ENCODE peak calls at places on chromosomes 3 and 15, in six cellular contexts. One of them, this sample, is unnamed.

GRCh38 chr3:127162947-127163645 is 29.8 kb upstream of the PRR23E start:
- DNase-seq in K562: peak; percentile 49
- DNase-seq in HepG2: no peak
- DNase-seq in GM12892: no peak
- DNase-seq in GM12878: no peak
- DNase-seq in H1: no peak
- DNase-seq in this sample: no peak

GRCh38 chr3:195085356-195086130 is 185.4 kb downstream of the XXYLT1 start:
- DNase-seq in HepG2: no peak
- DNase-seq in GM12892: no peak
- DNase-seq in GM12878: no peak
- DNase-seq in K562: no peak
- DNase-seq in H1: no peak
- DNase-seq in this sample: no peak

GRCh38 chr15:52144656-52145055 is 32.1 kb upstream of the BCL2L10 start:
- DNase-seq in H1: no peak
- DNase-seq in K562: no peak
- DNase-seq in HepG2: no peak
- DNase-seq in GM12892: no peak
- DNase-seq in GM12878: no peak
- DNase-seq in this sample: no peak

GRCh38 chr3:140736863-140737460 is 59.1 kb downstream of the TRIM42 start:
- DNase-seq in GM12892: no peak
- DNase-seq in HepG2: peak; percentile 59
- DNase-seq in GM12878: no peak
- DNase-seq in K562: peak; percentile 33
- DNase-seq in H1: peak; percentile 60
- DNase-seq in this sample: no peak

GRCh38 chr3:61669676-61670299 is 108.4 kb downstream of the PTPRG start:
- DNase-seq in GM12878: no peak
- DNase-seq in HepG2: no peak
- DNase-seq in GM12892: peak; percentile 10
- DNase-seq in H1: no peak
- DNase-seq in K562: no peak
- DNase-seq in this sample: peak; percentile 28

GRCh38 chr3:89098964-89099585 is 8.3 kb upstream of the EPHA3 start:
- DNase-seq in K562: peak; percentile 22
- DNase-seq in HepG2: peak; percentile 31
- DNase-seq in H1: no peak
- DNase-seq in GM12892: no peak
- DNase-seq in GM12878: no peak
- DNase-seq in this sample: no peak

GRCh38 chr3:154872089-154872488 is 208.0 kb upstream of the MME start:
- DNase-seq in K562: no peak
- DNase-seq in HepG2: no peak
- DNase-seq in H1: no peak
- DNase-seq in GM12892: no peak
- DNase-seq in GM12878: no peak
- DNase-seq in this sample: no peak

GRCh38 chr3:110821586-110821985 is 250.0 kb upstream of the NECTIN3 start:
- DNase-seq in H1: no peak
- DNase-seq in HepG2: no peak
- DNase-seq in K562: no peak
- DNase-seq in GM12878: no peak
- DNase-seq in GM12892: no peak
- DNase-seq in this sample: no peak

GRCh38 chr15:79184465-79184892 is 93.9 kb upstream of the RASGRF1 start:
- DNase-seq in HepG2: peak; percentile 59
- DNase-seq in K562: peak; percentile 69
- DNase-seq in H1: no peak
- DNase-seq in GM12878: peak; percentile 25
- DNase-seq in GM12892: peak; percentile 46
- DNase-seq in this sample: peak; percentile 44

GRCh38 chr3:162938073-162938472 is 1441.5 kb downstream of the OTOL1 start:
- DNase-seq in HepG2: no peak
- DNase-seq in GM12892: no peak
- DNase-seq in H1: no peak
- DNase-seq in GM12878: no peak
- DNase-seq in K562: no peak
- DNase-seq in this sample: no peak

GRCh38 chr3:116299646-116300081 is 145.6 kb downstream of the LSAMP start:
- DNase-seq in GM12892: no peak
- DNase-seq in H1: no peak
- DNase-seq in K562: no peak
- DNase-seq in GM12878: peak; percentile 31
- DNase-seq in HepG2: no peak
- DNase-seq in this sample: no peak

GRCh38 chr15:59008086-59008485 is 20.6 kb downstream of the RNF111 start:
- DNase-seq in K562: no peak
- DNase-seq in GM12878: no peak
- DNase-seq in GM12892: no peak
- DNase-seq in HepG2: no peak
- DNase-seq in H1: no peak
- DNase-seq in this sample: no peak

GRCh38 chr3:138547342-138547975 is 46.6 kb downstream of the CEP70 start:
- DNase-seq in GM12892: no peak
- DNase-seq in K562: no peak
- DNase-seq in HepG2: no peak
- DNase-seq in GM12878: no peak
- DNase-seq in H1: no peak
- DNase-seq in this sample: no peak

GRCh38 chr15:76945494-76945893 is 13.9 kb downstream of the RCN2 start:
- DNase-seq in GM12892: no peak
- DNase-seq in H1: no peak
- DNase-seq in K562: no peak
- DNase-seq in HepG2: no peak
- DNase-seq in GM12878: no peak
- DNase-seq in this sample: no peak

GRCh38 chr15:81407679-81408078 is 33.7 kb upstream of the TMC3 start:
- DNase-seq in GM12892: no peak
- DNase-seq in H1: no peak
- DNase-seq in HepG2: no peak
- DNase-seq in GM12878: no peak
- DNase-seq in K562: no peak
- DNase-seq in this sample: no peak

GRCh38 chr3:180804871-180805430 is 107.5 kb upstream of the FXR1 start:
- DNase-seq in HepG2: peak; percentile 29
- DNase-seq in H1: peak; percentile 65
- DNase-seq in K562: no peak
- DNase-seq in GM12878: no peak
- DNase-seq in GM12892: no peak
- DNase-seq in this sample: no peak

GRCh38 chr3:183099026-183099837 is at the start of gene MCCC1:
- DNase-seq in K562: peak; percentile 99
- DNase-seq in GM12878: peak; percentile 94
- DNase-seq in GM12892: peak; percentile 89
- DNase-seq in HepG2: peak; percentile 96
- DNase-seq in H1: peak; percentile 98
- DNase-seq in this sample: peak; percentile 94
- TF ChIP-seq POLR2A in K562: peak; percentile 89
- TF ChIP-seq POLR2A in GM12878: peak; percentile 94
- TF ChIP-seq POLR2A in GM12892: peak; percentile 89
- TF ChIP-seq POLR2A in HepG2: peak; percentile 73
- TF ChIP-seq POLR2A in H1: peak; percentile 56
- TF ChIP-seq POLR2A in this sample: peak; percentile 89

DNA sequence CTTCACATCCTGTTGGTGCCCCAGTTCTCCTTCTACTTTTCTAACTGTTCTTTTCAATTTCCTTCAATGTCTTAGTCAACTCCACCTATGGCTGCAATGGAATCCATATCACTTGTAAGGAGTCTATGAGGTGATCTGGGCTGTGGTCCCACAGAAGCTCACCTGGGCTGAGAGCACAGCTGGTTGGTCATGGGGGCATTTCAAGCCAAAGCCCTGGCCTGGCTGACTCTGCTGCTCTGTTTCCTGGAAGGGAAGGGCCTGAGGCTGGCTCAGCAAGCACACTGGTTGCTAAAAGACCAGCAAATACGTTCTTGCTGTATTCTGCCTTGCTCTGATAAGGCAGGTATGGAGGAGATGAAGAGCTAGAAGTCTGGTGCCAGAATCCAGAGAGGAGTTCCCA is 29.0 kb downstream of the AMOTL2 start:
- DNase-seq in HepG2: no peak
- DNase-seq in K562: no peak
- DNase-seq in GM12878: no peak
- DNase-seq in H1: no peak
- DNase-seq in GM12892: no peak
- DNase-seq in this sample: no peak
- TF ChIP-seq TAF1 in HepG2: no peak
- TF ChIP-seq TAF1 in K562: no peak
- TF ChIP-seq TAF1 in GM12878: no peak
- TF ChIP-seq TAF1 in H1: no peak
- TF ChIP-seq TAF1 in GM12892: no peak
- TF ChIP-seq TAF1 in this sample: no peak

GRCh38 chr3:48558446-48559134 is 2.0 kb upstream of the PFKFB4 start:
- DNase-seq in GM12892: no peak
- DNase-seq in K562: no peak
- DNase-seq in H1: no peak
- DNase-seq in GM12878: no peak
- DNase-seq in HepG2: no peak
- DNase-seq in this sample: no peak
- TF ChIP-seq POLR2A in GM12892: no peak
- TF ChIP-seq POLR2A in K562: no peak
- TF ChIP-seq POLR2A in H1: no peak
- TF ChIP-seq POLR2A in GM12878: no peak
- TF ChIP-seq POLR2A in HepG2: no peak
- TF ChIP-seq POLR2A in this sample: no peak

GRCh38 chr3:184733181-184733580 is 21.3 kb upstream of the MAGEF1 start:
- DNase-seq in GM12892: no peak
- DNase-seq in K562: no peak
- DNase-seq in GM12878: no peak
- DNase-seq in HepG2: no peak
- DNase-seq in H1: no peak
- DNase-seq in this sample: no peak

GRCh38 chr3:184733971-184734608 is 22.2 kb upstream of the MAGEF1 start:
- DNase-seq in GM12892: no peak
- DNase-seq in GM12878: no peak
- DNase-seq in H1: no peak
- DNase-seq in K562: peak; percentile 66
- DNase-seq in HepG2: no peak
- DNase-seq in this sample: no peak

GRCh38 chr3:184737063-184737462 is 25.2 kb upstream of the MAGEF1 start:
- DNase-seq in GM12892: no peak
- DNase-seq in GM12878: no peak
- DNase-seq in K562: no peak
- DNase-seq in HepG2: no peak
- DNase-seq in H1: no peak
- DNase-seq in this sample: no peak

GRCh38 chr3:184737641-184738518 is 26.0 kb upstream of the MAGEF1 start:
- DNase-seq in H1: no peak
- DNase-seq in HepG2: no peak
- DNase-seq in GM12892: no peak
- DNase-seq in GM12878: no peak
- DNase-seq in K562: no peak
- DNase-seq in this sample: no peak

GRCh38 chr3:184734903-184735630 is 23.2 kb upstream of the MAGEF1 start:
- DNase-seq in H1: no peak
- DNase-seq in GM12878: no peak
- DNase-seq in GM12892: no peak
- DNase-seq in K562: no peak
- DNase-seq in HepG2: no peak
- DNase-seq in this sample: no peak
- TF ChIP-seq TAF1 in H1: no peak
- TF ChIP-seq TAF1 in GM12878: no peak
- TF ChIP-seq TAF1 in GM12892: no peak
- TF ChIP-seq TAF1 in K562: no peak
- TF ChIP-seq TAF1 in HepG2: no peak
- TF ChIP-seq TAF1 in this sample: no peak

DNA sequence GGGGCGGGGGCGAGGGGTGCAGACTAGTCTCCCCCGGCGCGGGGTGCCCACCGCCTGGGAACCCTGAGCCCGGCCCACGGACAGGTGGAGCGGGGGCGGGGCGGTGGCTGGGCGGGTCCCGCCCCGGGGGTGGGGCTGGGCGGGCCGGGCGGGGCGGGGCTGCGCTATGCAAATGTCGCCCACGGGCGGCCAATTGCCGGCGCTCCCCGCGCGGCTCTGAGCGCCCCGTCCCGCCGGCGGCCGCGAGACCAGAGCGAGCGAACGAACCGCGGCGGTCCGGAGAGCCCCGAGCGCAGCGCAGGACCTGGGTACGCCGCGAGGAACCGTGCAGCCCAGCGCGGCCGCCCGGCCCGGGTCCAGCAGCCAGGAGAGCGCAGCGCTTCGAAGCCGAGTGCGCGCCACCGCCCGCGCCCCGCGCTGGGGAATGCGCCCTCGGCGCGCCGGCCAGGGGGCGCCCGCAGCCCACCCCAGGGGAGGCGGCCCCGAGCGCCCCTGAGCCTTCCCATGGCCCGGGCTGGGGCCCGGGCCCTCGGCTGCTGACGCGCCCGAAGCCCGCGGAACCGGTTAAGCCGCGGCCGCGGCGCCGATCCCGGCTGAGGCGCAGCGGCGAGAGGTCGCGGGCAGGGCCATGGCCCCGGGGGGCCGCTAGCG is at the start of gene SEMA3F:
- DNase-seq in GM12892: peak; percentile 96
- DNase-seq in K562: peak; percentile 91
- DNase-seq in GM12878: no peak
- DNase-seq in HepG2: peak; percentile 32
- DNase-seq in H1: no peak
- DNase-seq in this sample: peak; percentile 98
- TF ChIP-seq POLR2A in GM12892: no peak
- TF ChIP-seq POLR2A in K562: no peak
- TF ChIP-seq POLR2A in GM12878: no peak
- TF ChIP-seq POLR2A in HepG2: peak; percentile 32
- TF ChIP-seq POLR2A in H1: no peak
- TF ChIP-seq POLR2A in this sample: no peak

GRCh38 chr3:150183619-150184425 is 213.1 kb upstream of the PFN2 start:
- DNase-seq in HepG2: peak; percentile 50
- DNase-seq in K562: peak; percentile 25
- DNase-seq in H1: peak; percentile 27
- DNase-seq in GM12878: peak; percentile 37
- DNase-seq in GM12892: peak; percentile 16
- DNase-seq in this sample: peak; percentile 32
- TF ChIP-seq TAF1 in HepG2: no peak
- TF ChIP-seq TAF1 in K562: no peak
- TF ChIP-seq TAF1 in H1: no peak
- TF ChIP-seq TAF1 in GM12878: no peak
- TF ChIP-seq TAF1 in GM12892: no peak
- TF ChIP-seq TAF1 in this sample: no peak

GRCh38 chr3:50604628-50605588 is 6.7 kb downstream of the CISH start:
- DNase-seq in GM12878: no peak
- DNase-seq in H1: no peak
- DNase-seq in K562: no peak
- DNase-seq in HepG2: no peak
- DNase-seq in GM12892: no peak
- DNase-seq in this sample: no peak
- TF ChIP-seq POLR2A in GM12878: no peak
- TF ChIP-seq POLR2A in H1: no peak
- TF ChIP-seq POLR2A in K562: peak; percentile 69
- TF ChIP-seq POLR2A in HepG2: no peak
- TF ChIP-seq POLR2A in GM12892: no peak
- TF ChIP-seq POLR2A in this sample: no peak

GRCh38 chr3:106025151-106025722 is 156.4 kb upstream of the CBLB start:
- DNase-seq in K562: no peak
- DNase-seq in HepG2: no peak
- DNase-seq in H1: no peak
- DNase-seq in GM12892: no peak
- DNase-seq in GM12878: no peak
- DNase-seq in this sample: no peak
- TF ChIP-seq TAF1 in K562: no peak
- TF ChIP-seq TAF1 in HepG2: no peak
- TF ChIP-seq TAF1 in H1: no peak
- TF ChIP-seq TAF1 in GM12892: no peak
- TF ChIP-seq TAF1 in GM12878: no peak
- TF ChIP-seq TAF1 in this sample: no peak